ENCODE peak calls at places on chromosomes 12 and 14, in ten cellular contexts. Q is fibroblast of lung; X is heart right ventricle; R is tibial artery; I is tibial nerve; J is ovary; B is HCT116; L is lung; K is neural progenitor cell; U is CD4-positive, CD25-positive, alpha-beta regulatory T cell. A is an unnamed sample. For H3K4me1, the result is how much of the 10 kb centered on the place peaks cover.

GRCh38 chr14:34714320-34715107 is at the start of gene CFL2:
- DNase-seq in Q (peak), X (peak), R (peak), I (peak), J (peak), B (peak), L (peak), K (peak), U (peak), A (peak)

GRCh38 chr14:51869426-51870113 is 9.2 kb downstream of the GNG2 start:
- DNase-seq in Q (no peak), X (no peak), R (no peak), I (no peak), J (no peak), B (no peak), L (no peak), K (no peak), U (peak), A (no peak)

GRCh38 chr12:50677858-50678257 is 86.0 kb upstream of the ATF1 start:
- DNase-seq in Q (peak), X (no peak), R (no peak), I (no peak), J (no peak), B (no peak), L (no peak), K (no peak), U (no peak), A (no peak)

GRCh38 chr14:104138098-104138890 is at the start of gene KIF26A:
- DNase-seq in Q (no peak), X (peak), R (peak), I (no peak), J (peak), B (peak), L (no peak), K (peak), U (no peak), A (no peak)

GRCh38 chr12:120438495-120439198 is 734 bp downstream of the COX6A1 start:
- DNase-seq in Q (no peak), X (no peak), R (no peak), I (no peak), J (no peak), B (no peak), L (no peak), K (no peak), U (no peak), A (no peak)

GRCh38 chr14:32508281-32508680 is 179.2 kb downstream of the AKAP6 start:
- DNase-seq in Q (peak), X (no peak), R (no peak), I (no peak), J (no peak), B (no peak), L (no peak), K (no peak), U (no peak), A (no peak)

GRCh38 chr14:38405851-38406630 is 150.1 kb upstream of the CLEC14A start:
- DNase-seq in Q (peak), X (peak), R (no peak), I (no peak), J (no peak), B (no peak), L (no peak), K (peak), U (no peak), A (no peak)

GRCh38 chr14:105389976-105390848 is 8.1 kb upstream of the TEX22 start:
- DNase-seq in Q (no peak), X (peak), R (no peak), I (no peak), J (no peak), B (no peak), L (no peak), K (no peak), U (peak), A (no peak)

GRCh38 chr12:18942669-18943068 is 186.9 kb upstream of the PLEKHA5 start:
- DNase-seq in Q (no peak), X (no peak), R (no peak), I (no peak), J (no peak), B (no peak), L (no peak), K (no peak), U (no peak), A (no peak)

GRCh38 chr12:10212623-10213131 is at the start of gene GABARAPL1:
- DNase-seq in Q (peak), X (peak), R (peak), I (peak), J (peak), B (peak), L (peak), K (peak), U (peak), A (peak)

GRCh38 chr12:43338848-43339526 is 213.0 kb downstream of the ADAMTS20 start:
- DNase-seq in Q (peak), X (no peak), R (no peak), I (no peak), J (no peak), B (peak), L (no peak), K (peak), U (no peak), A (no peak)

GRCh38 chr14:72463291-72463866 is 430.5 kb downstream of the DPF3 start:
- DNase-seq in Q (peak), X (no peak), R (no peak), I (no peak), J (no peak), B (peak), L (no peak), K (no peak), U (no peak), A (no peak)

GRCh38 chr14:28635387-28635786 is 131.2 kb upstream of the FOXG1 start:
- DNase-seq in Q (peak), X (no peak), R (no peak), I (no peak), J (no peak), B (peak), L (no peak), K (peak), U (peak), A (no peak)

GRCh38 chr14:65228436-65228835 is 126.1 kb upstream of the MAX start:
- DNase-seq in Q (no peak), X (no peak), R (peak), I (no peak), J (no peak), B (no peak), L (no peak), K (no peak), U (no peak), A (no peak)

GRCh38 chr14:22570132-22570949 is 18.7 kb downstream of the DAD1 start:
- DNase-seq in Q (peak), X (no peak), R (no peak), I (peak), J (peak), B (peak), L (peak), K (peak), U (peak), A (peak)

DNA sequence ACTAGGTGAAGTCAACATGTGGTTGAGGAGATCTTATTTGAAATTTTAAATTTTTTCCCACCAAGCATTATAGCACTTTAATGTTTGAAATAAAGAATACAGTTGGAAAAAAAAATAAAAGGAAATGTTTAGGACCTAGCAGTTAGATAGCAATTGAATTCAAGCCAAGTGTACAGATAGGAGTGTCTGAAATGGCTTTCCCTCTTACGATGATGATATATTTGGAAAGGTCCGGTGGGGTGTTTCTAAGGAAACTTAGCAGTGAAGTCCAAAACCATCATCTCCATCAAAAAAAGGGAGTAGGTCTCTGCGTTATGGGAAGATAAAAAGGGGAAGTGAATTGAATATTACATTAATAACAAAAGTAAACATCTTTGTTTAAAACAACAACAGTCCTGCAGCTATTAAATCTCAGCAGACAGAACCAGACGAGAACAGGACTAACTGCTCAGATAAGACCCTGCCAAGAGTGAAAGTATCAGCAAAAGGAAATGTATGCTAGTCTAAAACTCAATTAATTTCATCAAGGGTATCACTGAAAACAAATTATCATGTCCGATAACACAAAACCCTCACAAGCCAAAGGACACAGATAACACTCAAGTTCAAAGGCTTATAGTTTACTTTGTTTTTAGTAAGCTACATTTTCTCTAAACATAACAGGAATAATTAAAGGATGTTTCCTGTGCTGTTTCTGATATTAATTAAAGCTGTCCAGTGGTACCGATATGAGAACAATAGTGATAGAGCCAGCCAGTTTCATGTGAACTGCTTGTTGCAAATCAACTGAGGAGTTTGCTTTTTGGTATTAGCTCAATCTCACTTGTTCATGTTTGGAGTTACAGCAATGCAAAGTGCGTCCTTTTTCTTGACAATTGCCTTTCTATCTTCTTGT is 241.9 kb downstream of the BMP4 start:
- DNase-seq in Q (peak), X (no peak), R (no peak), I (no peak), J (no peak), B (no peak), L (no peak), K (no peak), U (no peak), A (no peak)
- H3K27ac ChIP-seq in Q (no peak), X (peak), R (no peak), I (peak), J (no peak), B (peak), L (peak), K (no peak), U (no peak), A (no peak)

GRCh38 chr12:106327256-106327852 is 24.8 kb downstream of the TCP11L2 start:
- DNase-seq in Q (no peak), X (no peak), R (no peak), I (no peak), J (no peak), B (no peak), L (no peak), K (no peak), U (no peak), A (no peak)

GRCh38 chr12:106331594-106331993 is 26.0 kb upstream of the POLR3B start:
- DNase-seq in Q (no peak), X (no peak), R (no peak), I (no peak), J (no peak), B (no peak), L (no peak), K (no peak), U (no peak), A (no peak)

GRCh38 chr12:106332536-106332935 is 25.0 kb upstream of the POLR3B start:
- DNase-seq in Q (no peak), X (no peak), R (no peak), I (no peak), J (no peak), B (no peak), L (no peak), K (no peak), U (no peak), A (no peak)

GRCh38 chr12:106329231-106329985 is 26.9 kb downstream of the TCP11L2 start:
- DNase-seq in Q (no peak), X (no peak), R (no peak), I (no peak), J (no peak), B (no peak), L (no peak), K (no peak), U (no peak), A (no peak)

DNA sequence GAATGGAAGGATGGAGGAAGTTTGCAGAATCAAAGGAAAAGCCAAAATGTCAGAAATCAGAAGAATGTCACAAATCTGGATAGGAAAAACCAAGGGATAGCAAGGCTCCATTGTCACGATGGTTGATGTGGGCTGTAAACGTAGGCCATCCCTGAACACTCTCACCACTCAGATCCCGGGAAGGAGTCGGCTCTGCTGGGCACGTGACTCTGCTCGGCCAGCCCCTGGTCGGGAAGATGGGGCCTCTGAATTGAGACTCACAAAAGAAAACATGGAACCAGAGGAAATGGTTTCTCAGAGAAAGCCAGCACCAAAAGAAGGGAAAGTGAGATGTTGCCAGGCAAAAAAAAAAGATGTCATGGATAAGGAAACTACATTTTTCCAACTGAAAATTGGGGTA is 26.2 kb downstream of the TCP11L2 start:
- DNase-seq in Q (no peak), X (no peak), R (no peak), I (no peak), J (no peak), B (no peak), L (no peak), K (no peak), U (no peak), A (no peak)
- H3K4me1 ChIP-seq in Q (under half), X (under half), R (under half), I (under half), J (under half), B (under half), L (under half), K (under half), U (under half), A (under half)

GRCh38 chr12:49059385-49060232 is 985 bp downstream of the KMT2D start:
- DNase-seq in Q (peak), X (no peak), R (no peak), I (no peak), J (peak), B (no peak), L (no peak), K (peak), U (peak), A (no peak)

GRCh38 chr12:49058366-49059062 is 2.1 kb downstream of the KMT2D start:
- DNase-seq in Q (no peak), X (no peak), R (no peak), I (no peak), J (no peak), B (no peak), L (no peak), K (peak), U (no peak), A (no peak)

GRCh38 chr12:49057888-49058287 is 2.7 kb downstream of the KMT2D start:
- DNase-seq in Q (no peak), X (no peak), R (no peak), I (no peak), J (no peak), B (no peak), L (peak), K (peak), U (no peak), A (no peak)

GRCh38 chr12:49060237-49061156 is at the start of gene KMT2D:
- DNase-seq in Q (peak), X (peak), R (peak), I (peak), J (peak), B (peak), L (peak), K (peak), U (peak), A (peak)

GRCh38 chr12:49059063-49059384 is 1.6 kb downstream of the KMT2D start:
- DNase-seq in Q (no peak), X (no peak), R (no peak), I (no peak), J (no peak), B (no peak), L (no peak), K (no peak), U (no peak), A (no peak)
- H3K4me3 ChIP-seq in Q (peak), X (peak), R (peak), I (peak), J (peak), B (peak), L (peak), K (peak), U (peak), A (peak)

GRCh38 chr14:91316761-91317160 is 72.3 kb upstream of the GPR68 start:
- DNase-seq in Q (no peak), X (no peak), R (no peak), I (no peak), J (no peak), B (no peak), L (no peak), K (no peak), U (no peak), A (no peak)

GRCh38 chr14:91320266-91320665 is 75.8 kb upstream of the GPR68 start:
- DNase-seq in Q (no peak), X (no peak), R (no peak), I (no peak), J (no peak), B (no peak), L (no peak), K (no peak), U (no peak), A (no peak)

GRCh38 chr14:91317381-91318313 is 73.1 kb upstream of the GPR68 start:
- DNase-seq in Q (peak), X (peak), R (no peak), I (no peak), J (peak), B (no peak), L (peak), K (no peak), U (peak), A (peak)

GRCh38 chr14:91321131-91321530 is 76.6 kb upstream of the GPR68 start:
- DNase-seq in Q (no peak), X (no peak), R (no peak), I (no peak), J (no peak), B (no peak), L (no peak), K (no peak), U (no peak), A (no peak)

GRCh38 chr14:91318911-91319310 is 74.4 kb upstream of the GPR68 start:
- DNase-seq in Q (no peak), X (no peak), R (no peak), I (no peak), J (no peak), B (no peak), L (no peak), K (no peak), U (no peak), A (no peak)
- H3K27ac ChIP-seq in Q (no peak), X (no peak), R (no peak), I (no peak), J (no peak), B (no peak), L (no peak), K (no peak), U (peak), A (peak)

GRCh38 chr14:24829862-24830261 is 195.9 kb upstream of the GZMB start:
- DNase-seq in Q (no peak), X (no peak), R (no peak), I (no peak), J (no peak), B (no peak), L (no peak), K (no peak), U (no peak), A (no peak)
- H3K4me1 ChIP-seq in Q (under half), X (under half), R (under half), I (under half), J (under half), B (under half), L (under half), K (under half), U (under half), A (under half)

GRCh38 chr12:33706927-33707326 is 267.3 kb upstream of the SYT10 start:
- DNase-seq in Q (no peak), X (no peak), R (no peak), I (no peak), J (no peak), B (no peak), L (no peak), K (no peak), U (no peak), A (no peak)

GRCh38 chr12:33710548-33710947 is 270.9 kb upstream of the SYT10 start:
- DNase-seq in Q (no peak), X (no peak), R (no peak), I (no peak), J (no peak), B (no peak), L (no peak), K (no peak), U (no peak), A (no peak)

GRCh38 chr12:33703221-33703620 is 263.6 kb upstream of the SYT10 start:
- DNase-seq in Q (no peak), X (no peak), R (no peak), I (no peak), J (no peak), B (no peak), L (no peak), K (no peak), U (no peak), A (no peak)

DNA sequence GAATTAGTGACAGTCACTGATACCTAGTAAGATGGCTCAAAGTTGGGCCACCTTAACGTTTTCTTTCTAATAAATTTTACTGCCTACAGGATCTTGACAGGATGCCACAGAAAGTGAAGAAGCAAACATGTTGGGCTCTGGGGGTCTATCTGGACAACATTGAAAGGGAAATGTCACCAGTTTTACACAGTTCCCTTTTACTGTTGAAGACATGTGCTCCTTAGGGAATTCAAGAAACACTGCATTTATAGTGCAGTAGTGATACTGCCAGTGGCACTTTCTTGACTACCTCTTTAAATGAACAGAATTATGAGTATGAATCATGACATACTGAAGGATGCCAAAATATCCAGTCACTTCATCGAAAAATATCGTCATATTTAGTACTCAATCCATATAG is 269.3 kb upstream of the SYT10 start:
- DNase-seq in Q (no peak), X (no peak), R (no peak), I (no peak), J (no peak), B (no peak), L (no peak), K (no peak), U (no peak), A (no peak)
- H3K4me3 ChIP-seq in Q (no peak), X (no peak), R (no peak), I (no peak), J (no peak), B (no peak), L (no peak), K (no peak), U (no peak), A (no peak)

DNA sequence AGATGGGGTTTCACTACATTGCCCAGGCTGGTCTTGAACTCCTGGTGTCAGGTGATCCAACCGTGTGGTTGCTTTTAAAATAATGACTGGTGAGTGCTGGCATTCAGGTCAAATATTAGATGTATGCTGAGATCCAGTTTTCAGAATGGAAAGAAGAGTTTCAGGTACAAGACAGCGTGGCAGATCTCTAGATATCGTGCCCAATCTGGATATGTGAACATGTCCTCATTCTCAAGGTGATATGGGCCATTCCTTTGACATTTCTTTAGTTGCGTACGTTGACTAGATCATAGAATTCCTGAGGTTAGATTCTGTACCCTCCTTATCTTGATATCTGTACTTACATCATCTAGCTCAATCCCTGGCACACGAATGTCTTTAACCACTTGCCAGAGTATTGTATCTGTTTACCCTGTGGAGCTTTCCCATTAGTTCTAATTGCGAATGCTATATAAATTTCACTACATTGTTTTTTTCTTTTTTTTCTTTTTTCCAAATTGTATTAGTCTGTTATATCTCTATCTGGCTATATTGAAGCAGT is 80.2 kb downstream of the ANO6 start:
- DNase-seq in Q (no peak), X (no peak), R (no peak), I (no peak), J (no peak), B (no peak), L (no peak), K (no peak), U (no peak), A (no peak)
- H3K27ac ChIP-seq in Q (no peak), X (no peak), R (no peak), I (no peak), J (no peak), B (no peak), L (no peak), K (no peak), U (no peak), A (no peak)

DNA sequence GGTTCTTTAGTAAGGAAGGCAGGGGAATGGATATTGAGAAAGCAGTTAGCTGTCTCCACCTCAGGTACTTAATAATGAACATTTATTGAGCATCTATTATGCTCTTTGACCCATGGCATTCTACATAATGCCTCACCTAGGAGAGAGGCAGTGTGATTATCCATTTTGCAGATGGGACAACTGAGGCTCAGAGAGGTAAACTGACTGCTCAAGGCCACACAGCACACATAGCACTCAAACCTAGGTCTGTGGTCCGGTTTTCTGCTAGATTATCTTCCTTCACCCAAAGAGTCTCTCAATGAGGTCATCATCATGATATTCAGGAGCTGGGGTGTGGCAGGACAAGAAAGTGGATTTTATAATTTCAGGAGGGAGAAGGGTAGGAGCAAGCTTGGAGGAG is 199.1 kb upstream of the LHX5 start:
- DNase-seq in Q (no peak), X (no peak), R (no peak), I (no peak), J (no peak), B (no peak), L (no peak), K (no peak), U (no peak), A (no peak)
- H3K4me1 ChIP-seq in Q (under half), X (under half), R (under half), I (under half), J (under half), B (under half), L (under half), K (half or more), U (under half), A (under half)

A was measured in naive thymus-derived CD4-positive, alpha-beta T cell.